ENCODE peak calls at places on chromosomes 2 and 18, in four cellular contexts. R, K, I and B are unnamed samples. For H3K4me1, the result is how much of the 10 kb centered on the place peaks cover.

GRCh38 chr18:75210274-75211001 is at the start of gene TSHZ1:
- DNase-seq in R (no peak), K (peak), I (no peak), B (no peak)

GRCh38 chr2:191894681-191895147 is 47.8 kb upstream of the CAVIN2 start:
- DNase-seq in R (no peak), K (peak), I (no peak), B (no peak)

GRCh38 chr2:238231251-238231793 is 8.5 kb downstream of the HES6 start:
- DNase-seq in R (peak), K (peak), I (peak), B (peak)

GRCh38 chr2:109487871-109488655 is 125.7 kb downstream of the SEPTIN10 start:
- DNase-seq in R (no peak), K (no peak), I (no peak), B (no peak)

GRCh38 chr2:33354981-33355380 is 121.5 kb upstream of the RASGRP3 start:
- DNase-seq in R (no peak), K (no peak), I (no peak), B (no peak)

GRCh38 chr2:10909050-10909995 is 2.4 kb upstream of the KCNF1 start:
- DNase-seq in R (no peak), K (peak), I (no peak), B (no peak)

GRCh38 chr2:108370080-108370479 is 7.7 kb upstream of the SULT1C4 start:
- DNase-seq in R (no peak), K (no peak), I (no peak), B (no peak)

GRCh38 chr2:12127639-12128038 is 381.2 kb downstream of the LPIN1 start:
- DNase-seq in R (no peak), K (no peak), I (no peak), B (no peak)

GRCh38 chr2:134669731-134670669 is 48.8 kb downstream of the TMEM163 start:
- DNase-seq in R (no peak), K (no peak), I (no peak), B (no peak)

GRCh38 chr18:74976331-74976909 is 232.5 kb downstream of the PTGR3 start:
- DNase-seq in R (no peak), K (no peak), I (no peak), B (no peak)

GRCh38 chr2:201090574-201090973 is 18.8 kb downstream of the NDUFB3 start:
- DNase-seq in R (no peak), K (no peak), I (no peak), B (no peak)

GRCh38 chr2:44803100-44803424 is 138.4 kb upstream of the SIX3 start:
- DNase-seq in R (no peak), K (no peak), I (no peak), B (no peak)

GRCh38 chr2:189719531-189719930 is 43.1 kb downstream of the OSGEPL1 start:
- DNase-seq in R (no peak), K (no peak), I (no peak), B (no peak)

GRCh38 chr2:6186332-6187100 is 494.3 kb downstream of the SOX11 start:
- DNase-seq in R (no peak), K (no peak), I (no peak), B (peak)

GRCh38 chr18:77020561-77020960 is 112.0 kb downstream of the MBP start:
- DNase-seq in R (no peak), K (no peak), I (no peak), B (no peak)

GRCh38 chr2:41283079-41283765 is 764.6 kb upstream of the PKDCC start:
- DNase-seq in R (no peak), K (no peak), I (no peak), B (no peak)

GRCh38 chr2:159285433-159285832 is 1.1 kb downstream of the WDSUB1 start:
- DNase-seq in R (no peak), K (no peak), I (peak), B (no peak)

GRCh38 chr2:215614296-215614695 is 178.4 kb upstream of the FN1 start:
- DNase-seq in R (no peak), K (no peak), I (no peak), B (no peak)

GRCh38 chr18:45962461-45962860 is 4.7 kb downstream of the EPG5 start:
- DNase-seq in R (no peak), K (no peak), I (no peak), B (no peak)

GRCh38 chr2:23507267-23508065 is 122.5 kb downstream of the KLHL29 start:
- DNase-seq in R (peak), K (no peak), I (no peak), B (no peak)

GRCh38 chr18:48835745-48836191 is 115.0 kb downstream of the SMAD7 start:
- DNase-seq in R (no peak), K (no peak), I (peak), B (peak)

GRCh38 chr18:48832961-48833700 is 117.6 kb downstream of the SMAD7 start:
- DNase-seq in R (no peak), K (no peak), I (peak), B (peak)

GRCh38 chr18:48833701-48834394 is 116.9 kb downstream of the SMAD7 start:
- DNase-seq in R (no peak), K (no peak), I (peak), B (peak)

GRCh38 chr18:48835119-48835518 is 115.6 kb downstream of the SMAD7 start:
- DNase-seq in R (no peak), K (no peak), I (no peak), B (peak)

GRCh38 chr18:48834421-48835011 is 116.2 kb downstream of the SMAD7 start:
- DNase-seq in R (peak), K (peak), I (peak), B (peak)
- H3K4me1 ChIP-seq in R (under half), K (under half), I (under half), B (under half)

GRCh38 chr2:120763931-120764330 is 28.3 kb downstream of the GLI2 start:
- DNase-seq in R (no peak), K (no peak), I (peak), B (peak)
- H3K4me1 ChIP-seq in R (under half), K (under half), I (under half), B (under half)

GRCh38 chr2:94767336-94767735 is 103.9 kb upstream of the TEKT4 start:
- DNase-seq in R (no peak), K (no peak), I (no peak), B (no peak)

GRCh38 chr2:94759211-94759610 is 112.0 kb upstream of the TEKT4 start:
- DNase-seq in R (no peak), K (no peak), I (no peak), B (no peak)

GRCh38 chr2:94762600-94762999 is 108.6 kb upstream of the TEKT4 start:
- DNase-seq in R (no peak), K (no peak), I (no peak), B (no peak)

GRCh38 chr2:94758546-94758945 is 112.7 kb upstream of the TEKT4 start:
- DNase-seq in R (no peak), K (no peak), I (no peak), B (no peak)

GRCh38 chr2:94763318-94763717 is 107.9 kb upstream of the TEKT4 start:
- DNase-seq in R (no peak), K (no peak), I (no peak), B (no peak)
- H3K4me1 ChIP-seq in R (under half), K (under half), I (under half), B (under half)

DNA sequence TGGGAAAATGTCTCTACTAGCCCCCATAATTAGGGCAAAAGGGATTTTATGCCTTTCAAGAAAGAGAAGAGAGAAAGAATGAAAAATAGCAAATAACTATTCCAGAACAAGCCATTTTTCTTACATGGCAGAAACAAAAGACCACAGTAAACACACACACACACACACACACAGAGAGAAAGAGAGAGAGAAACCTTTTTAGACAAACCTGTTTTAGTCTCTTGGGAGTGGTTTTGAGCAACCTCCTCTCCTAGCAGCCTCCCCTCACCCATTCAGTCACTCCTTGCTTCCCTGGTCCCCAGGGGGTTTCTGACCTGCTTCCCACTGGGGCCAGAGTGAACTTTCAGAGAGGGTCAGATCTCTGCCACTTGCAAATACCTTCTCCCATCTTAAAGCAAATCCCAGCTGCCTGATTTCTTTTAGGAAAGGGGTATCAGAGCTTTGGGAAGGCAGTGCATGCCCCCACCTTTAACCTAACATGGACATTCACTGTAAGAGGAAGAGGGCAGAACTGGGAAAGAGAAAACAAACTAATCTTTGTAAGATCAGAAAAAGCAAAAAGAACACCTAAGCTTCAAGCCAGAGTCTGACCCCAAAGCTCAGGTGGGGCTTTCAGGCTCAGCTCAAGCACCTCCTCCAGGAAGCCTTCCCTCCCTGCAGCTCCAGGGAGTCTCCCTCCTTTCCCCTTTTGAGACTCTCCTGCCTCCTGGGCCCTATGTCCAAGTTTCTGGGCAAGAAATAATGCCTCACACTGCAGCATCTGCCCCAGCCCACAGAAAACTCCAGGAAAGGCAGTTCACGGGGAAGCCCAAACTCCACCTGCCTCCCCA is 2.8 kb downstream of the SDC1 start:
- DNase-seq in R (no peak), K (no peak), I (no peak), B (no peak)
- H3K4me1 ChIP-seq in R (under half), K (under half), I (under half), B (under half)

DNA sequence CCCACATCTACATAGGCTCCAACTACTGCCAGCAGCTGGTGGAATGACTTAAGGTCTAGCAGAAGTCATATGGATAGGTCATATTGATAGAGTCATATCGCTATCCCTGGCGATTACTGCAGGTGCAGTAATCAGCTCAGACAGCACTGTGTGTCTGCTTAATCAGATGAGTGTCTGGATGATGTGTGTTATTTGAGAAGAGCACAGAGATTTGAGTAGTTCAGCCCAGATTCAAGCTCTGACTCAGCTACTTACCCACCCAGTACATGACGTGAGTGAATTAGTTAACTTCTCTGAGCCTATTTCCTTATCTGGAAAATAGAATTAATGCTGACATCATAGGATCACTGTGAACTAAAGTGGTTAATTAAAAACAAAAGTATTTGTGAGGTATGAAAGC is 78.9 kb downstream of the EHD3 start:
- DNase-seq in R (no peak), K (no peak), I (no peak), B (no peak)
- H3K4me1 ChIP-seq in R (under half), K (under half), I (under half), B (under half)

DNA sequence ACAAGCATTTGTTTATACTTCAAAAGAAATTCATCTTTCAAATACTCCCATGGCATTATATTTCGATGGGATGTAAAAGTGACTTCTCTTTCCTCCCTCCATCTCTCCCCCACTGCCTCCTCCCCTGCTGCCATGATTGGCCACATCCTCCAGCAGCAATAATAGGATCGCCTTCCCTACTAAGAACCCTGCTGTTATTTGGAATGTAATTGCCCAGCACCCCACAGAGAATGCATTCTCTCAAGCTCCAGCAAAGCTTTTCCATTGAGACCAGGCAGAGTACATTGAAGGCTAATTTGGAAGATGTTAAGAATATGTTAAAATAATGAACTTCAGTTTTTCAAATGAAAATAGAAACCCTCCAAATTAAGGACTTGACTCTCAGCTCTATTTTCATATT is 375.4 kb upstream of the ACVR2A start:
- DNase-seq in R (no peak), K (no peak), I (no peak), B (no peak)
- H3K4me1 ChIP-seq in R (under half), K (under half), I (under half), B (under half)

GRCh38 chr2:20217041-20217970 is 7.6 kb downstream of the SDC1 start:
- DNase-seq in R (no peak), K (no peak), I (peak), B (peak)
- H3K4me1 ChIP-seq in R (under half), K (under half), I (under half), B (under half)

GRCh38 chr18:62720048-62720447 is 4.7 kb downstream of the PHLPP1 start:
- DNase-seq in R (no peak), K (no peak), I (no peak), B (no peak)
- H3K4me1 ChIP-seq in R (under half), K (under half), I (under half), B (under half)